ENCODE peak calls at places on chromosomes 7 and 10, in ten cellular contexts. T is gastrocnemius medialis, A is PC-9, F is GM12878, J is H9, Q is aorta, S is GM23248, I is fibroblast of lung, H is esophagus squamous epithelium, Z is NT2/D1. M is an unnamed sample. For H3K4me1, the result is how much of the 10 kb centered on the place peaks cover.

GRCh38 chr10:17951868-17952371 is at the start of gene SLC39A12:
- DNase-seq in Q (no peak), J (no peak), I (peak), A (no peak), T (no peak), Z (no peak), H (no peak), F (no peak), S (peak), M (no peak)

GRCh38 chr7:22589641-22590141 is 89.7 kb upstream of the STEAP1B start:
- DNase-seq in H (no peak), F (no peak), Z (peak), J (no peak), A (no peak), S (no peak), T (peak), Q (peak), I (peak), M (no peak)

GRCh38 chr10:91598211-91598981 is 34.5 kb downstream of the PPP1R3C start:
- DNase-seq in A (peak), J (no peak), T (no peak), Q (no peak), Z (no peak), F (no peak), S (peak), I (peak), H (no peak), M (no peak)

GRCh38 chr7:44259547-44260457 is 59.0 kb downstream of the YKT6 start:
- DNase-seq in Q (peak), T (peak), S (peak), A (no peak), Z (no peak), F (no peak), J (no peak), H (no peak), I (peak), M (no peak)

GRCh38 chr10:60236869-60237524 is 152.7 kb downstream of the ANK3 start:
- DNase-seq in S (peak), Z (no peak), I (no peak), J (no peak), Q (peak), T (peak), H (peak), A (no peak), F (peak), M (peak)

GRCh38 chr10:120824864-120825263 is 26.3 kb upstream of the WDR11 start:
- DNase-seq in Q (peak), H (no peak), Z (peak), F (no peak), J (peak), I (no peak), T (no peak), A (no peak), S (peak), M (no peak)

GRCh38 chr10:129031233-129032150 is 435.5 kb upstream of the MGMT start:
- DNase-seq in T (peak), F (no peak), S (peak), A (peak), Z (peak), J (peak), I (peak), Q (peak), H (no peak), M (no peak)

GRCh38 chr7:40299097-40299496 is 164.3 kb downstream of the SUGCT start:
- DNase-seq in F (no peak), J (peak), H (no peak), Z (peak), Q (no peak), S (peak), T (no peak), A (no peak), I (peak), M (no peak)

GRCh38 chr7:44290250-44290616 is 35.2 kb downstream of the CAMK2B start:
- DNase-seq in Q (peak), T (no peak), J (no peak), A (no peak), F (no peak), S (no peak), Z (no peak), I (no peak), H (no peak), M (peak)

GRCh38 chr7:99473315-99473596 is 566 bp downstream of the ZNF789 start:
- DNase-seq in Q (peak), H (no peak), T (no peak), S (peak), A (peak), J (no peak), F (peak), I (peak), Z (no peak), M (no peak)

GRCh38 chr10:78053201-78053868 is 19.7 kb downstream of the RPS24 start:
- DNase-seq in J (no peak), A (no peak), H (no peak), Q (no peak), F (no peak), Z (no peak), T (no peak), I (peak), S (peak), M (no peak)

GRCh38 chr7:55552320-55553086 is 19.8 kb downstream of the VOPP1 start:
- DNase-seq in J (no peak), Z (no peak), F (no peak), I (peak), A (peak), H (no peak), T (peak), S (peak), Q (peak), M (no peak)

GRCh38 chr7:151755131-151755787 is 121.7 kb downstream of the PRKAG2 start:
- DNase-seq in F (no peak), Z (no peak), S (peak), A (no peak), Q (no peak), I (peak), T (peak), J (peak), H (no peak), M (no peak)

GRCh38 chr7:18177815-18178660 is 150.4 kb upstream of the PRPS1L1 start:
- DNase-seq in F (peak), S (no peak), T (no peak), H (no peak), J (no peak), Z (no peak), Q (no peak), I (peak), A (peak), M (peak)

GRCh38 chr10:34719336-34719735 is 95.8 kb downstream of the PARD3 start:
- DNase-seq in J (no peak), A (no peak), H (no peak), I (no peak), T (no peak), S (no peak), Z (no peak), F (no peak), Q (no peak), M (no peak)

GRCh38 chr7:22858640-22859561 is 36.3 kb upstream of the TOMM7 start:
- DNase-seq in I (peak), Z (no peak), F (no peak), S (peak), J (no peak), Q (peak), T (peak), H (no peak), A (peak), M (no peak)

GRCh38 chr10:121113906-121114305 is 262.7 kb downstream of the WDR11 start:
- DNase-seq in Q (no peak), T (no peak), A (no peak), F (no peak), J (no peak), I (no peak), S (no peak), H (no peak), Z (no peak), M (no peak)

GRCh38 chr7:33472348-33473025 is 343.1 kb downstream of the BBS9 start:
- DNase-seq in Q (no peak), H (no peak), Z (no peak), S (no peak), J (no peak), I (no peak), F (no peak), A (no peak), T (no peak), M (no peak)

GRCh38 chr10:22993314-22993713 is 65.5 kb downstream of the ARMC3 start:
- DNase-seq in S (no peak), F (no peak), H (no peak), Z (no peak), A (no peak), J (no peak), Q (no peak), T (no peak), I (no peak), M (no peak)

GRCh38 chr7:26856481-26856880 is 7.9 kb downstream of the SKAP2 start:
- DNase-seq in Z (no peak), F (no peak), H (no peak), S (peak), A (no peak), I (peak), J (no peak), T (no peak), Q (no peak), M (no peak)

GRCh38 chr7:129401228-129401967 is 32.8 kb upstream of the STRIP2 start:
- DNase-seq in I (peak), S (peak), A (peak), Q (no peak), J (no peak), Z (no peak), T (no peak), F (no peak), H (no peak), M (no peak)

GRCh38 chr10:12643279-12643678 is 293.9 kb downstream of the CAMK1D start:
- DNase-seq in S (no peak), A (no peak), Z (no peak), H (no peak), I (no peak), Q (no peak), F (no peak), T (no peak), J (peak), M (no peak)

GRCh38 chr7:132511387-132511786 is 64.9 kb downstream of the PLXNA4 start:
- DNase-seq in S (no peak), F (no peak), I (no peak), A (no peak), H (no peak), Q (no peak), T (no peak), Z (no peak), J (no peak), M (no peak)

GRCh38 chr10:95793401-95794045 is 37.6 kb downstream of the ENTPD1 start:
- DNase-seq in Q (peak), H (no peak), S (no peak), I (no peak), T (peak), Z (no peak), F (peak), A (no peak), J (no peak), M (no peak)

GRCh38 chr7:28714452-28715120 is 243.5 kb downstream of the TRIL start:
- DNase-seq in F (no peak), S (no peak), A (no peak), I (no peak), Q (no peak), T (no peak), J (no peak), H (no peak), Z (no peak), M (no peak)

GRCh38 chr7:923108-924041 is 31.1 kb downstream of the ADAP1 start:
- DNase-seq in F (peak), Z (no peak), H (peak), I (peak), Q (peak), S (peak), J (peak), T (peak), A (peak), M (peak)

GRCh38 chr10:28545967-28546644 is 13.2 kb downstream of the WAC start:
- DNase-seq in I (no peak), S (no peak), Q (no peak), H (no peak), J (no peak), F (no peak), Z (no peak), A (no peak), T (no peak), M (no peak)

GRCh38 chr10:14184841-14185500 is 145.8 kb downstream of the FRMD4A start:
- DNase-seq in I (peak), Z (no peak), H (no peak), J (no peak), Q (no peak), F (peak), S (no peak), A (no peak), T (no peak), M (peak)

GRCh38 chr7:96080021-96080420 is 241.9 kb downstream of the SLC25A13 start:
- DNase-seq in F (no peak), T (no peak), J (no peak), Q (no peak), Z (no peak), I (peak), A (no peak), S (no peak), H (no peak), M (no peak)

GRCh38 chr7:96076350-96076707 is 245.6 kb downstream of the SLC25A13 start:
- DNase-seq in A (no peak), H (no peak), I (no peak), J (no peak), Q (no peak), T (no peak), Z (no peak), S (no peak), F (no peak), M (no peak)

DNA sequence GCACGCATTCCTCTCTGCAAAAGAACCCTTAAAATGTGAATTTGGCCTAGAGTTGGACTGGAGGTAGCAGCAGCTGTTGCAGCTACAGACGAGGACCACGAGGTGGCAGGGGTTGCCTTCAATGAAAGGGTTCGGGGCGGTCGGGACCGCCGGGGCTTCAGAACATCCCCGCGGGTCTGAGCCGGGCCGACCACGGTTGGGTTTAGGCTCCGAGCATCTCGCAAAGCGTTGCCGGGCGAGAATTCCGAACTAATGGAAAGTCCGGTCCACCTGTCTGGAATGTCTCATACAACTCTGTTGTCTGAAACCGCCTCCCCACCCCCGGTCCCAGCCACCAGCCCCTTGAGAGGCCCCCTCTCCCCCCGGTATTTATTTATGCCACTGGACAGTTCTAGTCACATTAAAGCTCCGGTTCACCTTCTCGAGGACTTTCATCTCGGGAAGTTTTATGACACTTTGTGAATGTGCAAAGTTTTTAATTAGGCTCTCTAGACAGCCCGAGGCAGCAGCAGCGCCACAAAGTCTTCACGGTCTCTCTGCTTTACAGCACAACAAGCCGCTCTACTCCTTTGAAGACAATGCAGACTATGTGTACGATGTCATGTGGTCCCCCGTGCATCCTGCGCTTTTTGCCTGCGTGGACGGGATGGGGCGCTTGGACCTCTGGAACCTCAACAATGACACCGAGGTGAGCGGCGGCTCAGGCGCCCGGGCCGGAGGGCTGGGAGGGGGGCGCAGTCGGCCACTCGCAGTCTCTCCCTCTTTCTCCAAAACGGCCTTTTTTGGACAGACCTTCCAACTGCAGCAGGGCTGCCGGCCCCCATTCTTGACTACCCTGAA is 246.2 kb downstream of the SLC25A13 start:
- DNase-seq in Q (peak), Z (peak), H (no peak), S (peak), J (peak), I (peak), A (peak), F (no peak), T (peak), M (peak)
- H3K4me1 ChIP-seq in Q (under half), Z (under half), H (under half), S (under half), J (under half), I (under half), A (under half), F (under half), T (under half), M (under half)

DNA sequence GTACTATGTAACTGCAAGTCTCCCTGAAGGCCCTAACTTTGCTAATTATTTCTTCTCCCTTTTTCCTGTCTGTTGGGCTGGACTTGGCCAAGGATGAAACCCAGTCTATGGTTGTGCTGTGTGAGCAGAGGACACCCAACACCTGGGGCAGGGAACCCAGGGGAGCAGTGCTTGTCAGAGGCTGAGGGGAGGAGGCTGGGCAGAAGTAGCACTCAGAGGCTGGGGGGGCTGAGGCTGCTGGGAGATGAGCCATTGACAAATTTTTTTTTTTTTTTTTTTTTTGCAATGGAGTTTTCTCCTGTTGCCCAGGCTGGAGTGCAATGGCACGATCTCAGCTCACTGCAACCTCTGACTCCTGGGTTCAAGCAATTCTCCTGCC is 28.5 kb downstream of the TRIM8 start:
- DNase-seq in A (no peak), T (no peak), H (no peak), Q (no peak), J (no peak), I (no peak), F (no peak), Z (no peak), S (no peak), M (no peak)
- H3K4me1 ChIP-seq in A (under half), T (under half), H (half or more), Q (under half), J (under half), I (half or more), F (under half), Z (under half), S (under half), M (under half)

DNA sequence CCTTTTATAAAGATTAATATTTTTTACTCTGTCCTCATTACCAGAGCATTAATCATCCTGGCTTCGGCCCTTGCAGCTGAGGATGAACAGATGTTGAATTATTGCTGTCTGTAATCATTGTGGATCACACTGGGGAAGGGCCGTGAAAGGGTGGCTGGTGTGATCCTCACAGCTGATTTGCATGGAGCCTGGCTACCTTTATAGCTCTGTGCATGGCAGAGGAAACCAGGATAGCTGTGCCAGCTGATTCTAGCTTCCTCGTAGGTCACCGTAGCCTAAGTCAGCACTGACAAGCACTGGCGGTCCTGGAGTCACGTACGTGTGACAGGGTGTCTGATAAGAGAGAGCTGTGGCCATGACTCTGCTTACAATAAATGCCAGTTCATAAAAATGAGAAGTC is 76.5 kb downstream of the INSYN2A start:
- DNase-seq in A (no peak), T (no peak), H (no peak), Q (no peak), Z (no peak), J (no peak), I (no peak), F (no peak), S (no peak), M (no peak)
- H3K4me1 ChIP-seq in A (under half), T (under half), H (under half), Q (under half), Z (under half), J (under half), I (under half), F (under half), S (under half), M (under half)

GRCh38 chr10:70843776-70844489 is 28.2 kb downstream of the SGPL1 start:
- DNase-seq in A (no peak), H (no peak), Q (no peak), F (no peak), T (no peak), Z (no peak), J (no peak), S (no peak), I (no peak), M (no peak)

GRCh38 chr10:70849582-70850016 is 33.9 kb downstream of the SGPL1 start:
- DNase-seq in H (no peak), A (peak), Q (no peak), I (peak), Z (no peak), F (no peak), J (no peak), S (peak), T (no peak), M (no peak)

GRCh38 chr10:70845261-70845660 is 29.5 kb downstream of the SGPL1 start:
- DNase-seq in F (no peak), Z (no peak), J (no peak), A (no peak), S (no peak), H (no peak), I (no peak), T (no peak), Q (no peak), M (no peak)

GRCh38 chr10:70847666-70848360 is 32.1 kb downstream of the SGPL1 start:
- DNase-seq in S (peak), J (no peak), T (no peak), Z (no peak), I (no peak), A (no peak), Q (no peak), H (no peak), F (no peak), M (no peak)

DNA sequence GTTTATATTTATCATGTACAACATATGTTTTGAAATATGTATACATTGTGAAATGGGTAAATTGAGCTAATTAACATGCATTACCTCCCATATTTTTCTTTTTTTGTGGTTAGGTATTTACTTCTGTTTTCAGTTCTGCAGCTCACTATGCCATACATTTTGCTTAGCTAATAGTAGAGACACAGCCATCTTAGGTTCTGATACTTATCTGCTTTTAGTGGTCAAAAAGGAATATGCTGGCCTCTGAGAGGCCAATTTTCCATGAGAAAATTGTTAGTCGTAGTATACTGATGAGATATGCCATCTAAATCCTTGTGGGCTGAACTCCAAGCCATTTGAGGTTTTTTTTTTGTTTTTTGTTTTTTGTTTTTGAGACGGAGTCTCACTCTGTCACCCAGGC is 31.0 kb downstream of the SGPL1 start:
- DNase-seq in F (no peak), H (no peak), J (no peak), S (no peak), A (no peak), T (no peak), Z (no peak), Q (no peak), I (no peak), M (no peak)
- H3K4me1 ChIP-seq in F (under half), H (under half), J (under half), S (under half), A (half or more), T (under half), Z (under half), Q (under half), I (under half), M (under half)

DNA sequence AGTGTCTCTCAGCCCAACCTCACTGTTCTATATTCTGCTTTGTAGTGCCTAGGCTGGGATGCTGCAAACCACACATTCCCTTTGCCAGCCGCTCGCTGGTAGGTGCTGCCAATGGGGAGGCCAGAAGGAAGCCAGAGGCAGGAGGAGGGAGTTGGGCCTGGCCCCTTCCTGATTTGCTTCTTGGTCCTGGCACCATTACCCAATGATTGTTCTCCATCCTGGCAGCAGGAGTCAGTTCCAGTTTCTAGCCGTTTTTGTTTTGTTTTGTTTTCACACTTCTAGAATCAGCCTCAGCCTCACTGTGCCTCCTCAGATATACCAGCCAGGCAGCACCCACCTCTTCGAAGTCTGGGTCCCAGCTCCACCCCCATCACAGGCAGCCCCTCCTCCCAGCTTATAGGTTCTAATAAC is 27.4 kb upstream of the LOXL4 start:
- DNase-seq in S (peak), H (no peak), Z (no peak), T (no peak), A (no peak), I (no peak), Q (peak), J (no peak), F (peak), M (no peak)
- H3K4me1 ChIP-seq in S (under half), H (under half), Z (under half), T (under half), A (half or more), I (under half), Q (under half), J (under half), F (under half), M (under half)